ENCODE peak calls at places on chromosomes 5 and 9, in five cellular contexts. Z, H, A, N and U are unnamed samples. For H3K4me1, the result is how much of the 10 kb centered on the place peaks cover.

GRCh38 chr5:178125253-178125916 is 5.4 kb upstream of the RMND5B start:
- DNase-seq in Z (peak), H (no peak), A (no peak), N (no peak), U (no peak)

GRCh38 chr9:133461975-133462374 is 2.2 kb downstream of the CACFD1 start:
- DNase-seq in Z (no peak), H (no peak), A (no peak), N (no peak), U (no peak)

GRCh38 chr9:107387401-107387800 is 102.2 kb downstream of the KLF4 start:
- DNase-seq in Z (peak), H (no peak), A (no peak), N (no peak), U (peak)

GRCh38 chr5:73387630-73388370 is 60.8 kb downstream of the FOXD1 start:
- DNase-seq in Z (no peak), H (no peak), A (no peak), N (no peak), U (no peak)

GRCh38 chr9:120890415-120891254 is 13.6 kb upstream of the PHF19 start:
- DNase-seq in Z (no peak), H (no peak), A (no peak), N (no peak), U (no peak)

GRCh38 chr5:176429972-176430371 is 13.6 kb upstream of the CLTB start:
- DNase-seq in Z (no peak), H (no peak), A (no peak), N (no peak), U (no peak)

GRCh38 chr9:105475302-105475701 is 27.5 kb downstream of the FSD1L start:
- DNase-seq in Z (no peak), H (no peak), A (no peak), N (peak), U (no peak)

GRCh38 chr9:88236531-88237453 is 98.5 kb upstream of the SPATA31C2 start:
- DNase-seq in Z (peak), H (no peak), A (no peak), N (no peak), U (peak)

GRCh38 chr5:171908638-171909037 is 97.8 kb downstream of the FBXW11 start:
- DNase-seq in Z (no peak), H (no peak), A (no peak), N (no peak), U (no peak)

GRCh38 chr5:78778538-78778937 is 130.0 kb upstream of the LHFPL2 start:
- DNase-seq in Z (no peak), H (no peak), A (no peak), N (no peak), U (no peak)

GRCh38 chr5:77841616-77842015 is 65.5 kb upstream of the TBCA start:
- DNase-seq in Z (no peak), H (no peak), A (no peak), N (no peak), U (no peak)

GRCh38 chr9:19946446-19947109 is 157.7 kb upstream of the SLC24A2 start:
- DNase-seq in Z (no peak), H (no peak), A (no peak), N (peak), U (no peak)

GRCh38 chr9:95074632-95075269 is 242.8 kb downstream of the FANCC start:
- DNase-seq in Z (no peak), H (peak), A (no peak), N (no peak), U (no peak)

GRCh38 chr9:108534741-108535140 is 321.0 kb downstream of the ACTL7B start:
- DNase-seq in Z (no peak), H (no peak), A (no peak), N (no peak), U (no peak)

GRCh38 chr5:121572061-121572460 is 279.6 kb upstream of the FTMT start:
- DNase-seq in Z (no peak), H (no peak), A (no peak), N (no peak), U (no peak)

GRCh38 chr9:5455181-5455580 is 4.8 kb downstream of the CD274 start:
- DNase-seq in Z (no peak), H (no peak), A (no peak), N (no peak), U (no peak)

GRCh38 chr9:111598730-111599091 is 736 bp downstream of the PTGR1 start:
- DNase-seq in Z (peak), H (no peak), A (no peak), N (no peak), U (peak)

GRCh38 chr5:180008433-180008832 is 63.1 kb downstream of the RNF130 start:
- DNase-seq in Z (no peak), H (no peak), A (no peak), N (no peak), U (no peak)

GRCh38 chr5:155259648-155260047 is 246.1 kb downstream of the KIF4B start:
- DNase-seq in Z (no peak), H (no peak), A (no peak), N (peak), U (no peak)

GRCh38 chr5:32027093-32027716 is 146.9 kb downstream of the GOLPH3 start:
- DNase-seq in Z (no peak), H (no peak), A (no peak), N (no peak), U (no peak)

GRCh38 chr5:36442352-36442751 is 140.7 kb upstream of the RANBP3L start:
- DNase-seq in Z (no peak), H (no peak), A (no peak), N (no peak), U (no peak)

GRCh38 chr9:132877818-132878694 is at the start of gene AK8:
- DNase-seq in Z (peak), H (peak), A (peak), N (peak), U (peak)

GRCh38 chr5:141477815-141478214 is 2.0 kb downstream of the PCDHGC3 start:
- DNase-seq in Z (no peak), H (no peak), A (no peak), N (no peak), U (no peak)
- H3K27ac ChIP-seq in Z (no peak), H (no peak), A (no peak), N (peak), U (no peak)

GRCh38 chr5:88484367-88484766 is 215.7 kb upstream of the TMEM161B start:
- DNase-seq in Z (no peak), H (no peak), A (no peak), N (no peak), U (no peak)

GRCh38 chr5:88480245-88480644 is 211.6 kb upstream of the TMEM161B start:
- DNase-seq in Z (no peak), H (no peak), A (no peak), N (no peak), U (no peak)

GRCh38 chr5:88486466-88486865 is 217.8 kb upstream of the TMEM161B start:
- DNase-seq in Z (no peak), H (no peak), A (no peak), N (no peak), U (no peak)

GRCh38 chr5:88480766-88481499 is 212.3 kb upstream of the TMEM161B start:
- DNase-seq in Z (no peak), H (no peak), A (no peak), N (no peak), U (no peak)
- H3K4me1 ChIP-seq in Z (under half), H (under half), A (under half), N (under half), U (under half)

GRCh38 chr9:33202018-33202417 is 34.9 kb upstream of the B4GALT1 start:
- DNase-seq in Z (no peak), H (no peak), A (no peak), N (no peak), U (no peak)
- H3K4me3 ChIP-seq in Z (no peak), H (no peak), A (no peak), N (no peak), U (no peak)

GRCh38 chr5:133454442-133454841 is 157.9 kb downstream of the FSTL4 start:
- DNase-seq in Z (no peak), H (no peak), A (no peak), N (no peak), U (no peak)

GRCh38 chr5:133453825-133454224 is 158.5 kb downstream of the FSTL4 start:
- DNase-seq in Z (no peak), H (no peak), A (no peak), N (no peak), U (no peak)

GRCh38 chr5:133456933-133457402 is 155.4 kb downstream of the FSTL4 start:
- DNase-seq in Z (no peak), H (no peak), A (no peak), N (no peak), U (no peak)

GRCh38 chr5:133457439-133457838 is 154.9 kb downstream of the FSTL4 start:
- DNase-seq in Z (no peak), H (peak), A (no peak), N (no peak), U (no peak)

GRCh38 chr5:133455681-133456080 is 156.7 kb downstream of the FSTL4 start:
- DNase-seq in Z (no peak), H (no peak), A (peak), N (no peak), U (no peak)
- H3K27ac ChIP-seq in Z (no peak), H (no peak), A (no peak), N (no peak), U (no peak)